ENCODE peak calls at places on chromosome 2, in six cellular contexts. A is activated CD4-positive, alpha-beta memory T cell treated with anti-CD3 and anti-CD28 coated beads for 36 hours; W is stimulated activated CD4-positive, alpha-beta T cell treated with anti-CD3 and anti-CD28 coated beads, Interleukin-12 subunit alpha, Interleukin-12 subunit beta, amount 100 ng/mL, for 4 hours; G is T follicular helper cell; M is anterior cingulate cortex; E is GM23248. X is an unnamed sample.

GRCh38 chr2:171347158-171347557 is 86.6 kb downstream of the METTL8 start:
- DNase-seq in E (peak), A (no peak), W (no peak), G (no peak), M (peak), X (no peak)

GRCh38 chr2:113672297-113672696 is 45.2 kb downstream of the RABL2A start:
- DNase-seq in A (no peak), G (no peak), W (no peak), M (no peak), E (no peak), X (no peak)

GRCh38 chr2:134258684-134259408 is 5.0 kb downstream of the MGAT5 start:
- DNase-seq in M (peak), E (no peak), W (no peak), G (peak), A (peak), X (no peak)

GRCh38 chr2:7016884-7017283 is 99.7 kb downstream of the RNF144A start:
- DNase-seq in W (no peak), M (no peak), A (no peak), G (no peak), E (no peak), X (no peak)

GRCh38 chr2:43387092-43388062 is 161.0 kb upstream of the ZFP36L2 start:
- DNase-seq in A (peak), E (peak), W (no peak), G (no peak), M (no peak), X (no peak)

GRCh38 chr2:33275689-33276444 is 200.6 kb upstream of the RASGRP3 start:
- DNase-seq in W (peak), G (no peak), E (peak), M (no peak), A (peak), X (no peak)

GRCh38 chr2:11861044-11861443 is 114.6 kb downstream of the LPIN1 start:
- DNase-seq in G (no peak), M (no peak), A (no peak), E (no peak), W (no peak), X (no peak)

GRCh38 chr2:148527488-148528340 is 116.8 kb upstream of the EPC2 start:
- DNase-seq in M (no peak), E (peak), A (peak), G (no peak), W (no peak), X (no peak)